ENCODE peak calls at places on chromosomes 11 and 22, in seven cellular contexts. M is cardiac muscle cell, U is cardiac fibroblast, Z is CD14-positive monocyte, G is astrocyte, J is MM.1S, Q is Peyer's patch. N is an unnamed sample.

GRCh38 chr11:11724994-11725393 is 103.2 kb upstream of the GALNT18 start:
- DNase-seq in Q (no peak), J (no peak), M (no peak), G (no peak), U (no peak), Z (no peak), N (no peak)

GRCh38 chr11:121494355-121495099 is 41.8 kb upstream of the SORL1-AS1 start:
- DNase-seq in J (peak), U (no peak), M (no peak), G (no peak), Q (peak), Z (no peak), N (no peak)

GRCh38 chr11:16685914-16686313 is 52.5 kb upstream of the C11orf58 start:
- DNase-seq in U (no peak), Z (no peak), J (no peak), M (no peak), Q (no peak), G (no peak), N (no peak)

GRCh38 chr11:114774599-114775365 is 96.5 kb downstream of the NXPE2 start:
- DNase-seq in J (no peak), G (peak), Z (no peak), Q (peak), M (peak), U (peak), N (no peak)

GRCh38 chr11:35146074-35146521 is 7.1 kb downstream of the CD44 start:
- DNase-seq in G (no peak), J (peak), Z (no peak), M (no peak), U (no peak), Q (peak), N (no peak)

GRCh38 chr11:35584321-35584720 is 33.9 kb upstream of the FJX1 start:
- DNase-seq in Q (no peak), M (peak), Z (no peak), G (peak), J (no peak), U (peak), N (no peak)

GRCh38 chr11:102318469-102318868 is 1.2 kb downstream of the BIRC3 start:
- DNase-seq in Q (peak), M (no peak), G (no peak), J (peak), U (no peak), Z (peak), N (no peak)

GRCh38 chr11:33089776-33090175 is 50.4 kb downstream of the TCP11L1 start:
- DNase-seq in U (peak), Z (no peak), G (peak), J (no peak), M (peak), Q (no peak), N (no peak)

GRCh38 chr11:25769287-25769686 is 562.6 kb upstream of the ANO3 start:
- DNase-seq in U (peak), G (no peak), Q (no peak), Z (no peak), M (peak), J (no peak), N (no peak)

GRCh38 chr22:16783930-16784354 is 41.3 kb downstream of the XKR3 start:
- DNase-seq in J (peak), G (no peak), U (peak), Z (no peak), Q (no peak), M (no peak), N (no peak)

DNA sequence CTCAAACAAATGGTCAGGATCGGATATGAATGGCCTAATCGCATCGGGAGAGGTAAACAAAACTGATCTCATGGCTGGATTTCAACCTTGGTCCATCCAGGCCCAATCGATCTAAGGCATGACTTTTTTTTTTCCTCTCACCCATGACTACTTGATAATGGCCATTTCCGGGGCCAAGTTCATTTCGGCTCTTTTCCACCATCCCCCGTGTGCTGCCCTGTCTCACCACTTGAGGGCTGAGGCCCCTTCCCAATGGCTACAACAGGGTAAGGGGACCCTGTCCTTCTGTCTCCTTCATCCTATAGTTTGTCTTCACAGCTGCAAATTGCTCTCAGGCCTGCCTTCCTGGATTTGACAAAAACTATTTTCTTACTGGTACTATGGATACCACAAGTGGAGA is 26.7 kb downstream of the GRAP2 start:
- DNase-seq in J (no peak), Z (no peak), U (no peak), G (no peak), Q (no peak), M (no peak), N (no peak)
- TF ChIP-seq CTCF in J (no peak), Z (no peak), U (no peak), G (no peak), Q (no peak), M (peak), N (no peak)

GRCh38 chr11:126186708-126187481 is 24.6 kb downstream of the RPUSD4 start:
- DNase-seq in J (no peak), M (no peak), Z (no peak), G (no peak), Q (no peak), U (no peak), N (no peak)
- TF ChIP-seq CTCF in J (peak), M (peak), Z (no peak), G (no peak), Q (no peak), U (no peak), N (no peak)

DNA sequence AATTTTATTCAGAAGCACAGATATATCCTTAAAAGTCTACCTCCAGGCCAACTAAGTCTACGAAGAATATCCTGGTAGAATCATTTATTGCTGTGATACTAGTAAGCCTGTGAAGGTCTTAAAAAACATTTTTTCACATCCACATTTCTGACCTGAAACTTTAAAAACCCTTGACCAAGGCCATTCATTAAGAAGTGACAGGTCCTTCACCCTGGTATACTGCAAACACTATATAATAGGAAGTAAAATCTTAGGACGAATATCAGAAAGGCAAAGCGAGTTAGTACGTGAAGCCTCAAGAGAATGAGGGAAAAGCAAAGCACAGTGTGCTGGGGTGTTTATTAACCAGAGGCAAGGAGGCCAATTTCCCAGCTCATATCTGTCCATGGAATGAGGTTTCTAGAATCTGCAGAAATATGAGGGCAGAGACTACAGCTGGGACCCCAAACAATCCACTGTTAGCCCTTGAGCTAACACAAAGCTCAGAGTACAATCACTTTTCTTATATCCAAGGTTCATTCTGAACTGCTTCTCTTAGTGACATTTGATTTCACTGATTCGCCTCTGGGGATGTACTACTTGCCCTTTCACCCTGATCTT is 71.0 kb downstream of the AMBRA1 start:
- DNase-seq in G (no peak), U (no peak), Q (no peak), Z (no peak), M (no peak), J (no peak), N (no peak)
- TF ChIP-seq CTCF in G (no peak), U (no peak), Q (no peak), Z (no peak), M (no peak), J (no peak), N (no peak)

GRCh38 chr11:19428206-19429001 is 187.7 kb upstream of the E2F8 start:
- DNase-seq in G (no peak), M (no peak), J (no peak), Z (no peak), Q (no peak), U (peak), N (no peak)
- TF ChIP-seq CTCF in G (no peak), M (no peak), J (peak), Z (no peak), Q (no peak), U (peak), N (no peak)

DNA sequence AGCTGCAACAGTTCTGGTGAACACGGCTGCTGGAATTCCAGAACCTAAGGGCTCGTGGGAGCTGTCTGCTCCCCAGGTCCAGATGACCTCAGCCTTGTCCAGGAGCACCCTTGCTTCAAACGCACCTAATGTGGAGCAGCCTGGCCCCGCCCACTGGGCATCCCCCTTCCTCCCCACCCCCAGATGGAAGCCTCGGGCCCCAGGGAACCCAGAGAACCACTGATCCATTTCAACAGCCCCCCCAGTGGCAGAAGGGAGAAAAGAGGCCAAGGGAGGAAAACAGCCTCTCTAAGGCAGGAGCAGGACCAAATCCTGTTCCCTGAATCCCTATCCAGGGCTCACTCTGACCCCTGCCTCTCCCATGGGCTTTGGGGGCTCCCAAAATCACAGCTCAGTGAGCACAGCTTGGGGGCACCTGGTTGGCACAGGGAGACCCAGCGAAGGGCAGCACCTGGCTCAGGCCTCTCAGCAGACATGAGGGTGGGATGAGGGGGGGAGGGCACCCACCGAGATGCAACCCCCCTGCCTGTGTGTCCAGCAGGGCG is 1.2 kb downstream of the CYTH4 start:
- DNase-seq in M (no peak), J (no peak), U (no peak), Q (peak), Z (peak), G (no peak), N (no peak)
- TF ChIP-seq CTCF in M (no peak), J (peak), U (no peak), Q (no peak), Z (no peak), G (peak), N (no peak)

DNA sequence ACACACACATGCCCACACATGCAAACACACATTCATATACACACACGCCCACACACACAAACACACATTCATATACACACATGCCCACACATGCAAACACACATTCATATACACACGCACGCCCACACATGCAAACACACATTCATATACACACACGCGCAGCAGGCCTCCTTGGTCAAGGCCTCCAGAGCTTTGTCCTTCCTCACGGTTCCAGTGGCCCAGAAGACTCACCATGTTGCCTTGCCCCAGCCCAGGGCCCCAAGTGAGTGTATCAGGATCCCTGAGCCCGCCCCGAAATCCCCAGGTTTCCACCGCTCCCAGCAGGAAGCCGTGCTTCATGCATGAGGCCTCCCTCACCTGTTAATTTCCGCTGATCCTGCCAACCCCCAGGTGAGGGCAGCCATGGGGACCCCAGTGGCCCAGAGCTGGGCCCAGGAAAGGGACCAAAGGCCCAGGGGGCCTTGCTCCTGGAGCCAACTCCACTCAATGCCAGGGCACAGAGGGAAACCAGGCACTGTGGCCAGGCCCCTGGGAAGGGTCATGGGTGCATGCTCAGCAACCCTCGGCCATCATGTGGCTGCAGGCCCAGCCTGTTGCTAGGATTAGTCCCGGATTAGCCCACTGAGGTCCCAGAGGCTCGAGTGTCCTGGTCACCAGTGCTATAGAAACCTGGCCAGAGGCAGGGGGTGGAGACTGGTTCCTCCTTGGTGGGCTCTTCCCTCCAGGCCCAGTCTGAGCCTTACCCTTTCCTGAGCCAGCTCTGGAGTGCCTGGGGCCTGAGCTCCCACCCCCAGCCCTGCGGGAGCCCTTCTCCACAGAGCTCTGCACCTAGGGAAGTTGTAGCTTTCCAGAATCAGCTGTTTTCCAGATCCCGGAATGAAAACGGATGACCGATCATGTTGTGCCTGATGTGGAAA is 34.4 kb downstream of the IGF2 start:
- DNase-seq in U (no peak), Z (no peak), G (no peak), J (no peak), M (no peak), Q (no peak), N (no peak)
- TF ChIP-seq CTCF in U (no peak), Z (no peak), G (no peak), J (no peak), M (no peak), Q (no peak), N (no peak)

GRCh38 chr22:39999144-39999757 is 4.5 kb downstream of the FAM83F start:
- DNase-seq in G (peak), M (peak), Q (peak), J (no peak), U (peak), Z (no peak), N (no peak)
- TF ChIP-seq CTCF in G (peak), M (peak), Q (no peak), J (no peak), U (peak), Z (no peak), N (no peak)

GRCh38 chr22:38051900-38052862 is 5.0 kb upstream of the PICK1 start:
- DNase-seq in G (peak), Q (peak), Z (peak), J (peak), M (peak), U (peak), N (peak)

GRCh38 chr22:38051261-38051660 is 5.9 kb upstream of the PICK1 start:
- DNase-seq in J (no peak), M (no peak), Q (no peak), Z (no peak), U (no peak), G (no peak), N (no peak)

GRCh38 chr22:38062782-38063181 is 5.6 kb downstream of the PICK1 start:
- DNase-seq in G (no peak), Q (peak), Z (no peak), M (no peak), J (no peak), U (no peak), N (no peak)

DNA sequence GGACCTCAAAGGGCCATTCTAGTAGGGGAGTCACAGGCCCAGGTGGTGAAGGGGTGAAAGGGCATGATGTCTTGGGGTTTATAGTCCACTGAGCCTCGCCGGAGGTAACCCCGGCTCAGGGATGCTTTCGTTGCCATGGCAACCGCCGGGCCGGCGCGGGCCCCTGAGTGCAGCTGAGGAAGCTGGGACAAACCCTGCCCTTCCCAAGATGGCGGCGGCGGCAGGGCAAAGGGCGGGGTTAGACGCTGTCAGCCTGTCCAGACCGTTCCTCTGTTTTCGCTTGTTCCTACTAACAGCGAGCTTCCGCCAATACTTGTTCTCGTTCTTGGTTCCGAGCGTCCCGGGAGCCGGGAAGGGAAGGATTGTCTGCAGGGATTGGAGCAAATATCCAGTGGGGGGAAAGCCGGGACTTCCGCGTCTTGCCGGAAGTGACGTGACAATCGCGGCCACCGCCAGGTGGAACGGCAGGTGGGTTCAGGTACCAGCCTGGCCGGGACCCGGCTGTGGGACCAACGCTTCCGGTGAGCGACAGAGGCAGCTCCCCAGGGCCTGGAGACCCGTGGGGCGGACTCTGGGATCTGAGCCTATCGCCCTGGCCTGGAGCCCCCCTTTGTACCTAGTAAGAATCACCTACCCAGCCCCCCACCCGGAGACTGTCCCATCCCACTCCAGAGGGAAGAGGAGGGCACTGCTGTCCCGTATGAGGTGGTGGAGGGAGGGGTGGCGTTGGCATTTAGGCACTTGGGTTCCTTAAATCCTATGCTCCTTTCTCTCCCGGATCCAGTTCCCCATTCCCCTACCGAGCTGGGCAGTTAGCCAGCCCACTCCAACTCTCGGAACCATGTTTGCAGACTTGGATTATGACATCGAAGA is at the start of gene PICK1:
- DNase-seq in J (peak), M (peak), U (peak), Q (peak), Z (peak), G (peak), N (peak)
- TF ChIP-seq CTCF in J (no peak), M (no peak), U (no peak), Q (no peak), Z (no peak), G (no peak), N (no peak)

N was measured in activated B cell treated with CpG ODN at 0.5 μM for 24 hours.